ENCODE peak calls at places on chromosomes 3 and 15, in six cellular contexts. K is PC-3, C is neuronal stem cell, N is lung, Q is A549, U is astrocyte. B is an unnamed sample.

GRCh38 chr3:32321095-32321835 is 70.4 kb upstream of the CMTM7 start:
- DNase-seq in U (no peak), C (peak), N (no peak), Q (no peak), K (no peak), B (peak)

GRCh38 chr3:138367912-138368311 is 19.5 kb downstream of the MRAS start:
- DNase-seq in Q (no peak), K (no peak), U (peak), N (peak), C (no peak), B (peak)

GRCh38 chr3:64896173-64896925 is 208.5 kb upstream of the ADAMTS9 start:
- DNase-seq in Q (no peak), N (no peak), K (no peak), C (no peak), U (no peak), B (no peak)

GRCh38 chr15:43239732-43240491 is 19.1 kb upstream of the EPB42 start:
- DNase-seq in Q (no peak), K (peak), C (no peak), U (peak), N (no peak), B (no peak)

GRCh38 chr3:183662099-183662498 is 26.7 kb downstream of the KLHL24 start:
- DNase-seq in Q (no peak), K (no peak), C (no peak), N (no peak), U (no peak), B (peak)

GRCh38 chr15:60340207-60340921 is 57.4 kb downstream of the ANXA2 start:
- DNase-seq in K (no peak), N (no peak), U (no peak), C (no peak), Q (no peak), B (no peak)

GRCh38 chr3:106206165-106206564 is 337.4 kb upstream of the CBLB start:
- DNase-seq in K (peak), C (no peak), N (no peak), Q (no peak), U (peak), B (peak)

GRCh38 chr3:88230638-88231037 is 80.9 kb downstream of the C3orf38 start:
- DNase-seq in Q (no peak), K (no peak), C (no peak), U (no peak), N (no peak), B (no peak)

GRCh38 chr15:58486062-58486461 is 54.3 kb downstream of the LIPC start:
- DNase-seq in U (no peak), C (no peak), N (no peak), K (no peak), Q (no peak), B (no peak)

GRCh38 chr3:56801151-56801596 is 575 bp downstream of the ARHGEF3 start:
- DNase-seq in K (peak), Q (no peak), N (no peak), U (no peak), C (no peak), B (no peak)

GRCh38 chr3:58464875-58465274 is 27.0 kb upstream of the KCTD6 start:
- DNase-seq in C (no peak), K (peak), N (no peak), U (no peak), Q (no peak), B (no peak)

GRCh38 chr15:85473455-85473854 is 93.1 kb downstream of the AKAP13 start:
- DNase-seq in N (no peak), U (peak), C (no peak), K (no peak), Q (no peak), B (no peak)
- H3K27ac ChIP-seq in N (peak), U (peak), C (no peak), K (no peak), Q (peak), B (peak)

GRCh38 chr3:115217678-115218451 is 70.8 kb upstream of the ZBTB20 start:
- DNase-seq in C (peak), U (peak), N (no peak), K (peak), Q (peak), B (peak)
- H3K27ac ChIP-seq in C (no peak), U (peak), N (no peak), K (peak), Q (peak), B (no peak)

GRCh38 chr15:76065793-76066192 is 6.0 kb downstream of the TMEM266 start:
- DNase-seq in N (no peak), U (no peak), C (no peak), K (no peak), Q (no peak), B (no peak)
- H3K27ac ChIP-seq in N (no peak), U (no peak), C (no peak), K (no peak), Q (no peak), B (no peak)

DNA sequence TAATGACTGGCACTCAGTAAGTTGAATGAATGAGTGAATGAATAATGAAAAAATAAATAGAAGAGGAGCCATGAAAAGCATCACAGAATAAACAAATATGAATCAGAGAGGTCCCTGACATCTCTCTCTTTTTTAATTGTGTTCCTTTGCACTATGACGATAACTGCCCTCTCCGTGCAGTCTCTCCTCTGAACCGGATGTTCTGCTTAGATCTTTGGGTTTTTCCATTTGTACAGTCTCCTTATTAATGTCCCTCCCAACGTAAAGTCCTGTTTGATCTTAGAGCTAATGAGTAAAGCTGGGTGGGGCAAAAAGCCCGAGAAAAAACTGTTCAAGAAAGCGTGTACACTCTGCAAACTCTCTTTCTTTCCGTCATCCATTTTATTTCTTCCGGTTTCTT is 28.3 kb upstream of the BHLHE40 start:
- DNase-seq in Q (peak), K (peak), C (no peak), U (no peak), N (no peak), B (no peak)
- H3K27ac ChIP-seq in Q (peak), K (peak), C (no peak), U (no peak), N (no peak), B (no peak)

DNA sequence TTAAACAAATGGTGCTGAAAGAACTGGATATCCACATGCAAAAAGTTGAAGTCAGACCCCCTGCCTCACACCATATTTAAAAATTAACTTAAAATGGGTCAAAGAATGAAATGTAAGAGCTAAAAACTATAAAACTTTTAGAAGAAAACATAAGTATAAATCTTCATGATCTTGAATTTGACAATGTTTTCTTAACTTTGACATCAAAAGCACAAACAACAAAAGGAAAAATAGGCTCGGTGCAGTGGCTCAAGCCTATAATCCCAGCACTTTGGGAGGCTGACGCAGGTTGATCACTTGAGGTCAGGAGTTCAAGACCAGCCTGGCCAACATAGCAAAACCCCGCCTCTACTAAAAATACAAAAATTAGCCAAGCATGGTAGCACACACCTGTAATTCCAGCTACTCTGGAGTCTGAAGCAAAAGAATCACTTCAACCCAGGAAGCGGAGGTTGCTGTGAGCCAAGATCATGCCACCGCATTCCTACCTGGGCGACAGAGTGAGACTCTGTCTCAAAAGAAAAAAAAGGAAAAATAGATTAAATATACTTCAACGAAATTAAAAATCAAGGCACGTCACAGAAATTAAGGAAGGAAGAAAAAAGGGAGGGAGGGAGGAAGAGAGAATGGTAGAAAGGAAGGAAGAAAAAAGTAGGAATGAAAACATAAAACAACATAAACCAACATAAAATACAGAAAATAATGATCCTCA is 1.5 kb downstream of the RAB27A start:
- DNase-seq in C (no peak), U (no peak), N (no peak), K (no peak), Q (no peak), B (no peak)
- H3K27ac ChIP-seq in C (no peak), U (no peak), N (no peak), K (no peak), Q (no peak), B (no peak)

DNA sequence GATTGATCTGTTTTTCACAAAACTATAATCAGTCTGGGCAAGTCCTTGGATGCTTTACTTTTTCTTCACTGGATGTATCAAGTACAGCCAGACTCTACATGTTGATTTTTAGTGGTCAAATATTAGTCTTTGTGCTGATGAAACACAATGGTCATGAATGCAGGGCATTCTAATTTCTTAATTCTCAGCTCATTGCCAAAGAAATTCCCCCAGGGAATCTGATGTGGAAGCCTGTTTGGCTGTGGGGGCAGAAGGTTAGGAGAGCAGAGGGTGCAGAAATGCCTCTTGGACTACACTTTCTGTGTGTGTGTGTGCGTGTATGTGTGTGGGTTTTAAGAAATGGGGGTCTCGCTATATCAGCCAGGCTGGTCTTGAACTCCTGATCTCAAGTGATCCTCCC is 48.7 kb upstream of the HACD2 start:
- DNase-seq in N (no peak), U (no peak), Q (no peak), K (no peak), C (no peak), B (no peak)
- H3K27ac ChIP-seq in N (no peak), U (no peak), Q (no peak), K (no peak), C (no peak), B (no peak)

GRCh38 chr3:139537795-139538538 is 1.6 kb downstream of the RBP1 start:
- DNase-seq in Q (no peak), K (no peak), N (no peak), U (no peak), C (no peak), B (no peak)

GRCh38 chr3:139540686-139541085 is 1.1 kb upstream of the RBP1 start:
- DNase-seq in C (no peak), K (no peak), Q (no peak), N (no peak), U (no peak), B (no peak)

GRCh38 chr3:139541156-139541897 is 1.8 kb upstream of the RBP1 start:
- DNase-seq in N (no peak), U (no peak), K (no peak), C (no peak), Q (no peak), B (no peak)

GRCh38 chr3:139537325-139537724 is 2.2 kb downstream of the RBP1 start:
- DNase-seq in C (no peak), N (no peak), K (peak), U (peak), Q (peak), B (no peak)

DNA sequence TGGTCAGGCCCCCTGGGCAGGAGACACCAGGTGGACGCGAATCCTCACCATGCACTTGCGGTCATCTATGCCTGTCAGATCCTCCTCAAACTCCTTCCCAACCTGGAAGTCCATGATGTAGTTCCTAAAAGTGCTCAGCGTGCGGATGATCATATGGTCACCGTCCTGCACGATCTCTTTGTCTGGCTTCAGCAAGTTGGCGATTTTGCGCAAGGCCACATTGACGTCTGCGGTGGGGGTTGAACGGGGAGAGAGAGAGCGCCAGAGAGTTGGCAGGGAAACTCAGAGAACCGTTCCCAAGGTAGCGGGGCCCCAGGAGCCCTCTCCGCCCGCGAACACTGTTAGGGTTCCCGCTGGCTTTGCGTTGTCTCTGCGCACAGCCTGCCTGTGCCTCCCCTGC is 809 bp downstream of the RBP1 start:
- DNase-seq in K (no peak), C (no peak), U (peak), Q (no peak), N (no peak), B (peak)
- H3K27ac ChIP-seq in K (no peak), C (no peak), U (peak), Q (peak), N (peak), B (no peak)

DNA sequence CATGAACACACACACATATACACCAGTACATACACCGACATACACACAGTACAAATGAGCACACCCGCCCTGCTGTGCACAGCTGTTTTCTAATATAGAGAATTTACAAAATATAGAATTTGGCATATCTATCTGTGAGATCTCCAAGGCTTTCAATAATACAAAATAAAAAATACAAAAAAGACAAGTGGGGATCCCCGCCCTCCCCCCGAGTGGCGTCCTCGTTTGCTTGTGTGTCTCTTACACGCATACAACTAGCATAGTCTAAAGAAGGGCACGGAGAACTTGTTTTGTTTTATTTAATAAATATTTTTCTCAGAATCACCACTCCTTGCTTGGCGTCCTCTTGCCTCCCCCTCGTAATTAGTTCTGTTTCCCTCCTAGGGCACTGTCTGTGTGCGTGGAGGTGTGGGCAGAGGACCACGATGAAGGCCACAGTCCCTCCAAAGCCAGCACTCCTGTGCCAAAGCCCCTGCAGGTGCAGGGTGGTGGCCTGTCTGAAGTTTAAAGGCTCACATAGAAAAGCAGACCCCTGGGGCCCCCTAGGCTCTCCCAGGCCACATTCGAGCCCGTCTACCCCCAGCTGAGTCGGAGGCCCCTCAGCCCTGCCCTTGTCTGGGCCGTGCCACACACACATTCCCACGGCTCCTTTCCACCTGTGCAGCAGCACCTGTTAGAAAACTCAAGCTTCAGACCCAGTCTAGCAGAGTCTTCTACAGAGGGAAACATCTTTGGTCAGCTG is 82.1 kb downstream of the SEC22A start:
- DNase-seq in U (no peak), K (no peak), N (no peak), C (no peak), Q (no peak), B (no peak)
- H3K27ac ChIP-seq in U (no peak), K (no peak), N (no peak), C (no peak), Q (no peak), B (no peak)

DNA sequence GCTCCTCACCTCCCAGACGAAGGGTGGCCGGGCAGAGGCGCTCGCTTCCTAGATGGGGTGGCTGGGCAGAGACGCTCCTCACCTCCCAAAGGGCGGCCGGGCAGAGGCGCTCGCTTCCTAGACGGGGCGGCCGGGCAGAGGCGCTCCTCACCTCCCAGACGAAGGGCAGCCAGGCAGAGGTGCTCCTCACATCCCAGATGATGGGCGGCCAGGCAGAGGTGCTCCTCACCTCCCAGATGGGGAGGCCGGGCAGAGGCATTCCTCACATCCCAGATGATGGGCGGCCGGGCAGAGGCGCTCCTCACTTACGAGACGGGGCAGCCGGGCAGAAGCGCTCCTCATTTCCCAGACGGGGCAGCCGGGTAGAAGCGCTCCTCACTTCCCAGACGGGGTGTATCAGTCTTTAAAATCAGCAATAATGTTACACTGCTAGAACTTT is 19.4 kb upstream of the CCNL1 start:
- DNase-seq in C (no peak), N (no peak), U (no peak), Q (no peak), K (no peak), B (no peak)
- H3K27ac ChIP-seq in C (no peak), N (no peak), U (no peak), Q (no peak), K (no peak), B (no peak)

B was measured in cardiac muscle cell.